ENCODE peak calls at places on chromosomes 3 and 15, in eight cellular contexts. P is WTC11, W is choroid plexus epithelial cell, A is BE2C, C is glutamatergic neuron, G is heart left ventricle, N is Peyer's patch, R is astrocyte of the spinal cord. Q is an unnamed sample.

GRCh38 chr3:169153614-169154013 is 509.9 kb downstream of the MECOM start:
- DNase-seq in P (no peak), A (no peak), G (no peak), C (no peak), W (no peak), N (no peak), R (no peak), Q (no peak)

GRCh38 chr15:74988007-74988800 is 7.2 kb upstream of the SCAMP5 start:
- DNase-seq in R (peak; percentile 6), N (peak; percentile 61), G (no peak), P (peak; percentile 74), C (peak; percentile 26), A (peak; percentile 83), W (peak; percentile 65), Q (no peak)

GRCh38 chr15:64619880-64620839 is 155.2 kb downstream of the RBPMS2 start:
- DNase-seq in W (peak; percentile 61), R (peak; percentile 35), N (no peak), A (no peak), C (no peak), P (no peak), G (no peak), Q (no peak)

GRCh38 chr15:78457101-78457500 is 19.1 kb downstream of the IREB2 start:
- DNase-seq in N (no peak), P (no peak), C (no peak), G (no peak), R (peak; percentile 71), W (peak; percentile 91), A (peak; percentile 18), Q (no peak)

GRCh38 chr3:72659609-72660008 is 188.6 kb downstream of the SHQ1 start:
- DNase-seq in R (no peak), P (no peak), G (no peak), C (no peak), A (no peak), W (no peak), N (no peak), Q (no peak)

GRCh38 chr15:85792872-85793621 is 1.7 kb downstream of the KLHL25 start:
- DNase-seq in P (no peak), N (no peak), W (no peak), R (no peak), A (no peak), G (peak; percentile 38), C (no peak), Q (no peak)

GRCh38 chr15:73906346-73907017 is 19.8 kb upstream of the LOXL1 start:
- DNase-seq in A (no peak), C (no peak), W (peak; percentile 67), P (no peak), N (peak; percentile 27), G (no peak), R (peak; percentile 35), Q (no peak)

GRCh38 chr15:82810863-82811421 is 1.5 kb downstream of the WHAMM start:
- DNase-seq in W (peak; percentile 27), A (no peak), G (no peak), C (no peak), N (no peak), R (no peak), P (no peak), Q (no peak)

GRCh38 chr3:26622634-26623408 is at the start of gene LRRC3B:
- DNase-seq in R (no peak), C (peak; percentile 76), N (no peak), A (no peak), W (no peak), G (no peak), P (peak; percentile 76), Q (no peak)

GRCh38 chr3:146368882-146369523 is 100.4 kb downstream of the PLSCR2 start:
- DNase-seq in C (no peak), W (no peak), G (no peak), P (no peak), R (no peak), N (no peak), A (no peak), Q (no peak)

GRCh38 chr3:194313642-194314430 is 37.3 kb downstream of the CPN2 start:
- DNase-seq in G (peak; percentile 24), R (no peak), W (no peak), A (peak; percentile 51), N (peak; percentile 50), C (peak; percentile 35), P (peak; percentile 47), Q (no peak)

GRCh38 chr15:32956006-32956405 is 238.2 kb downstream of the GREM1 start:
- DNase-seq in P (no peak), A (no peak), N (no peak), W (peak; percentile 95), G (no peak), R (peak; percentile 88), C (no peak), Q (no peak)

GRCh38 chr3:9721015-9721697 is 10.4 kb upstream of the BRPF1 start:
- DNase-seq in P (no peak), G (no peak), A (peak; percentile 17), W (peak; percentile 39), C (peak; percentile 64), N (no peak), R (no peak), Q (no peak)

GRCh38 chr3:119338749-119339148 is 44.6 kb downstream of the ARHGAP31 start:
- DNase-seq in C (no peak), G (no peak), P (no peak), R (no peak), A (no peak), N (no peak), W (no peak), Q (no peak)

GRCh38 chr3:119340014-119340413 is 45.8 kb downstream of the ARHGAP31 start:
- DNase-seq in R (no peak), N (no peak), A (no peak), P (no peak), G (no peak), C (no peak), W (no peak), Q (no peak)

GRCh38 chr3:119343719-119344118 is 49.5 kb downstream of the ARHGAP31 start:
- DNase-seq in R (no peak), W (no peak), A (no peak), C (no peak), G (no peak), P (no peak), N (no peak), Q (no peak)

GRCh38 chr3:119340436-119340835 is 46.3 kb downstream of the ARHGAP31 start:
- DNase-seq in W (no peak), A (no peak), N (no peak), R (no peak), G (no peak), P (no peak), C (no peak), Q (no peak)

DNA sequence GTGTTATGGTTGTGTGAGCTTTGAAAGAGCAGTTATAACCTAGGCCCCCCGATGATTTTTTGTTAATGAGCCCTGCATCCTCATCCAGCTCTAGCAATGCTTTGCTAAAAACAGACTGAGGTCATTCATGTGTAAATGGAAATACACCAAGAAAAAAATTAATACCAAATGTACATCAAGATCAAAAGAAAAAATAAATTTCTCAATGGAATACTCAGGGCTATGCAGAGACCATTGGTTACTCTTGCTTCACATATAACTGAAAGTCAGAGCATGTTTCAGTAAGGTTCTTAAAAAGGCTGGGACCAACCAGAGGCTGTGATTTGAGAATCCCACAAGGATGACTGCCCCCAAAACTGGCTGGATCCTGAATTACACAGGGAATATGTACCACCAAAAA is 48.0 kb downstream of the ARHGAP31 start:
- DNase-seq in G (no peak), C (no peak), R (no peak), N (no peak), P (no peak), W (no peak), A (no peak), Q (no peak)
- TF ChIP-seq CTCF in G (no peak), C (no peak), R (no peak), N (no peak), P (no peak), W (no peak), A (no peak), Q (no peak)

GRCh38 chr3:10935028-10935427 is 57.5 kb upstream of the SLC6A1 start:
- DNase-seq in C (peak; percentile 10), R (no peak), W (no peak), A (no peak), G (no peak), P (no peak), N (peak; percentile 31), Q (peak; percentile 34)
- TF ChIP-seq CTCF in C (no peak), R (peak; percentile 1), W (no peak), A (no peak), G (no peak), P (no peak), N (no peak), Q (no peak)

GRCh38 chr3:46694520-46694919 is 1.0 kb upstream of the ALS2CL start:
- DNase-seq in G (no peak), A (no peak), P (no peak), R (no peak), N (no peak), C (no peak), W (no peak), Q (no peak)

GRCh38 chr3:46693897-46694235 is 387 bp upstream of the ALS2CL start:
- DNase-seq in N (no peak), G (peak; percentile 55), P (no peak), A (no peak), R (no peak), C (no peak), W (no peak), Q (peak; percentile 85)

GRCh38 chr3:46695962-46696922 is 2.8 kb upstream of the ALS2CL start:
- DNase-seq in W (peak; percentile 49), A (no peak), G (peak; percentile 89), N (no peak), R (no peak), P (no peak), C (peak; percentile 58), Q (peak; percentile 62)

GRCh38 chr3:46693038-46693896 is at the start of gene ALS2CL:
- DNase-seq in W (no peak), N (peak; percentile 83), P (peak; percentile 66), G (peak; percentile 72), R (no peak), C (peak; percentile 55), A (peak; percentile 30), Q (no peak)

DNA sequence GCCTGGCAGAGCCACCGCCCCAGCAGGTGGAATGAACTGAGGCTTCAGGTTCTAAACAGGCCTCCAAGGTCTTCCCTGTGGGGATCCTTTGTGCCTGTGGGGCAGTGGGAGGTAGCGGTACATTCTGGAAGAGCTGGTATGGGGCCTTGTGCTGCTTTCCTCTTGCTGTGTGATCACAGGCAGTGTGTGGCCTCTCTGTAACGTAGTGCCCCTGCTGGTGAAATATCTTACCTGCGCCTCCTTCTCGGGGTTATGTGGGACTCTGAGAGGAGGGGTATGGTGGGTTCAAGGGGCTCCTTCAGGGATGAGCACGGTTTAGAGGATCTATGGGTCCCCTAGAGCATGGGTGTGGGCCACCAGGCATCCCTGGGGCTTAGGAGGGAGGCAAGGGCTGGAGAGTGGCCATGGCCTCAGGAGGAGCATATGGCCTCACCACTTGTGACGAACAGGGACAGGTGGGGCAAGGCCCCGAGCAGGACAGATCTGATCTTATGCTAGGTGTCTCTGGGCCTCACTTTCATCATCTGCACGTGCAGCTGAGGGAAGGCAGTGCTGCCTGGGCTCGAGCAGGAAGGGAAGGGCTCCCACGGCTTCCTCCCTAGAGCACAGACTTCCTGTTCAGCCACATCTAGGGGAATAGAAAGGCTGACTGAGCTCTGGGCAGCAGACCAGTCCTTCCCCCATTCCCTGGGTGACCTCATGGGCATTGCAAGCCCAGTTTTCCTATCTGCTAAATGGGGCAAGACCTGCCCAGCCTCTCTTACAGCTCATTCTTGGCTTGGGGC is 1.9 kb upstream of the ALS2CL start:
- DNase-seq in A (no peak), N (no peak), P (peak; percentile 69), G (peak; percentile 82), R (no peak), C (no peak), W (no peak), Q (peak; percentile 93)
- TF ChIP-seq CTCF in A (peak; percentile 38), N (no peak), P (peak; percentile 44), G (peak; percentile 9), R (peak; percentile 32), C (peak; percentile 55), W (peak; percentile 43), Q (peak; percentile 40)

GRCh38 chr3:190877925-190878324 is 15.4 kb upstream of the GMNC start:
- DNase-seq in P (peak; percentile 55), G (no peak), A (peak; percentile 79), N (no peak), W (no peak), R (no peak), C (no peak), Q (no peak)
- TF ChIP-seq CTCF in P (peak; percentile 71), G (peak; percentile 8), A (peak; percentile 76), N (no peak), W (peak; percentile 15), R (peak; percentile 28), C (peak; percentile 73), Q (peak; percentile 47)